ENCODE peak calls at places on chromosomes 13 and 19, in eight cellular contexts. One of them, this sample, is unnamed.

GRCh38 chr19:49120325-49120683 is 960 bp downstream of the PPFIA3 start:
- DNase-seq in fibroblast of lung: no peak
- DNase-seq in lower lobe of right lung: no peak
- DNase-seq in AG09309: no peak
- DNase-seq in body of pancreas: no peak
- DNase-seq in tibial nerve: no peak
- DNase-seq in thoracic aorta: no peak
- DNase-seq in stomach: no peak
- DNase-seq in this sample: no peak

GRCh38 chr13:112930192-112930591 is 38.8 kb upstream of the MCF2L start:
- DNase-seq in fibroblast of lung: no peak
- DNase-seq in lower lobe of right lung: no peak
- DNase-seq in AG09309: no peak
- DNase-seq in body of pancreas: no peak
- DNase-seq in tibial nerve: no peak
- DNase-seq in thoracic aorta: no peak
- DNase-seq in stomach: no peak
- DNase-seq in this sample: no peak

GRCh38 chr13:102131246-102131645 is 270.6 kb downstream of the FGF14 start:
- DNase-seq in fibroblast of lung: no peak
- DNase-seq in lower lobe of right lung: no peak
- DNase-seq in AG09309: no peak
- DNase-seq in body of pancreas: no peak
- DNase-seq in tibial nerve: no peak
- DNase-seq in thoracic aorta: no peak
- DNase-seq in stomach: no peak
- DNase-seq in this sample: no peak

GRCh38 chr19:18339703-18340102 is 695 bp upstream of the PGPEP1 start:
- DNase-seq in fibroblast of lung: no peak
- DNase-seq in lower lobe of right lung: no peak
- DNase-seq in AG09309: no peak
- DNase-seq in body of pancreas: no peak
- DNase-seq in tibial nerve: no peak
- DNase-seq in thoracic aorta: no peak
- DNase-seq in stomach: no peak
- DNase-seq in this sample: no peak

GRCh38 chr19:33437351-33438015 is 64.0 kb downstream of the CEBPG start:
- DNase-seq in fibroblast of lung: no peak
- DNase-seq in lower lobe of right lung: peak; percentile 12
- DNase-seq in AG09309: no peak
- DNase-seq in body of pancreas: no peak
- DNase-seq in tibial nerve: no peak
- DNase-seq in thoracic aorta: no peak
- DNase-seq in stomach: no peak
- DNase-seq in this sample: no peak

GRCh38 chr19:11377237-11377636 is 2.8 kb downstream of the SWSAP1 start:
- DNase-seq in fibroblast of lung: peak; percentile 92
- DNase-seq in lower lobe of right lung: no peak
- DNase-seq in AG09309: peak; percentile 73
- DNase-seq in body of pancreas: peak; percentile 26
- DNase-seq in tibial nerve: peak; percentile 43
- DNase-seq in thoracic aorta: no peak
- DNase-seq in stomach: no peak
- DNase-seq in this sample: no peak

GRCh38 chr19:49324801-49325491 is at the start of gene SLC6A16:
- DNase-seq in fibroblast of lung: no peak
- DNase-seq in lower lobe of right lung: no peak
- DNase-seq in AG09309: no peak
- DNase-seq in body of pancreas: no peak
- DNase-seq in tibial nerve: no peak
- DNase-seq in thoracic aorta: no peak
- DNase-seq in stomach: no peak
- DNase-seq in this sample: peak; percentile 59

GRCh38 chr13:112181336-112182051 is 114.5 kb downstream of the SOX1 start:
- DNase-seq in fibroblast of lung: no peak
- DNase-seq in lower lobe of right lung: no peak
- DNase-seq in AG09309: no peak
- DNase-seq in body of pancreas: no peak
- DNase-seq in tibial nerve: no peak
- DNase-seq in thoracic aorta: no peak
- DNase-seq in stomach: no peak
- DNase-seq in this sample: peak; percentile 57

GRCh38 chr13:98508280-98509074 is 68.4 kb downstream of the STK24 start:
- DNase-seq in fibroblast of lung: peak; percentile 87
- DNase-seq in lower lobe of right lung: no peak
- DNase-seq in AG09309: peak; percentile 67
- DNase-seq in body of pancreas: no peak
- DNase-seq in tibial nerve: no peak
- DNase-seq in thoracic aorta: no peak
- DNase-seq in stomach: no peak
- DNase-seq in this sample: no peak

GRCh38 chr13:111912991-111913781 is 153.8 kb upstream of the SOX1 start:
- DNase-seq in fibroblast of lung: no peak
- DNase-seq in lower lobe of right lung: no peak
- DNase-seq in AG09309: no peak
- DNase-seq in body of pancreas: no peak
- DNase-seq in tibial nerve: no peak
- DNase-seq in thoracic aorta: no peak
- DNase-seq in stomach: no peak
- DNase-seq in this sample: peak; percentile 52

GRCh38 chr19:1001538-1002166 is 1.4 kb downstream of the GRIN3B start:
- DNase-seq in fibroblast of lung: no peak
- DNase-seq in lower lobe of right lung: peak; percentile 83
- DNase-seq in AG09309: no peak
- DNase-seq in body of pancreas: peak; percentile 60
- DNase-seq in tibial nerve: no peak
- DNase-seq in thoracic aorta: no peak
- DNase-seq in stomach: peak; percentile 68
- DNase-seq in this sample: no peak

GRCh38 chr19:6357174-6357573 is 4.2 kb upstream of the CLPP start:
- DNase-seq in fibroblast of lung: no peak
- DNase-seq in lower lobe of right lung: no peak
- DNase-seq in AG09309: no peak
- DNase-seq in body of pancreas: no peak
- DNase-seq in tibial nerve: no peak
- DNase-seq in thoracic aorta: no peak
- DNase-seq in stomach: no peak
- DNase-seq in this sample: no peak

GRCh38 chr19:3073931-3074595 is 11.8 kb upstream of the TLE5 start:
- DNase-seq in fibroblast of lung: no peak
- DNase-seq in lower lobe of right lung: no peak
- DNase-seq in AG09309: no peak
- DNase-seq in body of pancreas: peak; percentile 58
- DNase-seq in tibial nerve: no peak
- DNase-seq in thoracic aorta: no peak
- DNase-seq in stomach: no peak
- DNase-seq in this sample: peak; percentile 71

GRCh38 chr19:11203194-11204075 is 6.1 kb upstream of the KANK2 start:
- DNase-seq in fibroblast of lung: peak; percentile 97
- DNase-seq in lower lobe of right lung: peak; percentile 75
- DNase-seq in AG09309: peak; percentile 67
- DNase-seq in body of pancreas: peak; percentile 66
- DNase-seq in tibial nerve: peak; percentile 76
- DNase-seq in thoracic aorta: peak; percentile 80
- DNase-seq in stomach: peak; percentile 59
- DNase-seq in this sample: peak; percentile 95

GRCh38 chr19:40702337-40703012 is 12.0 kb upstream of the NUMBL start:
- DNase-seq in fibroblast of lung: peak; percentile 30
- DNase-seq in lower lobe of right lung: no peak
- DNase-seq in AG09309: no peak
- DNase-seq in body of pancreas: peak; percentile 57
- DNase-seq in tibial nerve: no peak
- DNase-seq in thoracic aorta: no peak
- DNase-seq in stomach: peak; percentile 74
- DNase-seq in this sample: no peak

GRCh38 chr19:8611391-8611883 is 922 bp upstream of the ADAMTS10 start:
- DNase-seq in fibroblast of lung: no peak
- DNase-seq in lower lobe of right lung: no peak
- DNase-seq in AG09309: no peak
- DNase-seq in body of pancreas: no peak
- DNase-seq in tibial nerve: no peak
- DNase-seq in thoracic aorta: no peak
- DNase-seq in stomach: no peak
- DNase-seq in this sample: no peak

DNA sequence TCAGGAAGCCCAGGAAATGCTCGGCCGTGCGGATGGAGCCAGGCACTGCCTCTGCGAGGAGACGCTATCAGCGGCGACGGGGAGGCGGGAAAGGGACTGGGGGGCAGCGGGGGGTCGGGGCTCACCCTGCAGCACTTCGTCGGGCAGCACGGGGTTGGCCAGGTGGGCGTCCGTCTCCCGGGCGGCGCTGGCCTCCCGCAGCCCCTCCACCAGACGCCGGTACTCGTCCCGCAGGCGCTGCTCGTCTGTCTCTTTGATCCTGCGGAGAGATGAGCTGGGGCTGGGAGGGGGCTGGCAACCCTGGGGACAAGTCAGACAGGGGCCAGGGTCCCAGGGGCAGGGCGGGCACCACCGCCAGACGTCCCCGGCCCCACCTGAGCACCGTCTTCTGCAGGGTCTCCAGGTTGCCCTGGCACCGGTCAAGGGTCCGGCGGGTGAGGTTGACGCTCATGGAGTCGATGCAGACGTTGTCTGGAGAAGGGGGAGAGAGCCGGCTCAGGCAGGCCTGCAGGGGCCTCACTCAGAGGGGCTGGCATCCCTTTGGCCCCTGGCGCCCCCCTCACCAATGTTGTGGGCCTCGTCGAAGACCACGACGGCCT is 6.4 kb downstream of the ERCC2 start:
- DNase-seq in fibroblast of lung: no peak
- DNase-seq in lower lobe of right lung: no peak
- DNase-seq in AG09309: no peak
- DNase-seq in body of pancreas: no peak
- DNase-seq in tibial nerve: no peak
- DNase-seq in thoracic aorta: no peak
- DNase-seq in stomach: no peak
- DNase-seq in this sample: no peak
- H3K4me3 ChIP-seq in fibroblast of lung: no peak overlapping the region
- H3K4me3 ChIP-seq in lower lobe of right lung: no peak overlapping the region
- H3K4me3 ChIP-seq in AG09309: no peak overlapping the region
- H3K4me3 ChIP-seq in body of pancreas: no peak overlapping the region
- H3K4me3 ChIP-seq in tibial nerve: no peak overlapping the region
- H3K4me3 ChIP-seq in thoracic aorta: no peak overlapping the region
- H3K4me3 ChIP-seq in stomach: no peak overlapping the region
- H3K4me3 ChIP-seq in this sample: no peak overlapping the region

DNA sequence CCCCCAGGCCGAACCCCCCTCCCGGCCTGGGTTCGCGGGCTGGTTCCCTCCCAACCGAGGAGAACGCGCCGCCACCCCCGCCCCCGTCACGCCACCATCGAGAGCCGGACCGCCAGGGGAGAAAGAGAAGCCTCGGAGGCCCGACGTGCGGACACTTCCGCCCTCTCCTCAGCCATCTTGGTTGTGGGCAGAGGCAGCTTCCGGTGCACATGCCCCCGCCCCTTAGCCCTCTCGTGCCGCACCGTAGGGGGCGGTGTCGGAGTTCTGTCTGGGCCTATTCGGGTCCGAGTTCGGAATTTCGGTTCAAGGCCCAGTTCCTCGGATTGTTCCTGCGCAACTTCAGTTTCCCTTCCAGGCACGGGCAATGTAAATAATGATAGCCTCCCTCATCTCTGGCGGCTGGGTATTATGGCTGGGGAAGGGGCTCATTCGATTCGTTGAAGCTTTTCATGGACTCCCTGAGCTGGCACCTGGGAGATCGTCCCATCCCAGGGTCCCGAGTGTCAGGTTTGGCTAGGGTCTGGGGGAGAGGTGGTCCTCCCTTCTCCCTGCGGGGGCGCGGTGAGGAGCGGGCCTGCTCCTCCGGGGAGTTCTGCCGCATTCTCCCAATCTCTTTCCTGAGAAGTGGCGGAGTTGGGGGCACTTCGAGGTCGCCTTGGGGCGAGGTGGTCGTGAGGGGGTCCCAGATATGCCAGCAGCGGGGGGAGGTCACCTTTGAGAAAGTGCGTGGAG is at the start of the genes IER2 and STX10:
- DNase-seq in fibroblast of lung: peak; percentile 95
- DNase-seq in lower lobe of right lung: peak; percentile 96
- DNase-seq in AG09309: peak; percentile 84
- DNase-seq in body of pancreas: peak; percentile 95
- DNase-seq in tibial nerve: peak; percentile 92
- DNase-seq in thoracic aorta: peak; percentile 87
- DNase-seq in stomach: peak; percentile 95
- DNase-seq in this sample: peak; percentile 99
- TF ChIP-seq CTCF in fibroblast of lung: peak; percentile 62
- TF ChIP-seq CTCF in lower lobe of right lung: peak; percentile 59
- TF ChIP-seq CTCF in AG09309: peak; percentile 60
- TF ChIP-seq CTCF in body of pancreas: peak; percentile 86
- TF ChIP-seq CTCF in tibial nerve: peak; percentile 86
- TF ChIP-seq CTCF in thoracic aorta: peak; percentile 30
- TF ChIP-seq CTCF in stomach: no peak
- TF ChIP-seq CTCF in this sample: no peak

GRCh38 chr13:51292000-51292550 is 47.4 kb upstream of the SERPINE3 start:
- DNase-seq in fibroblast of lung: peak; percentile 81
- DNase-seq in lower lobe of right lung: no peak
- DNase-seq in AG09309: peak; percentile 23
- DNase-seq in body of pancreas: no peak
- DNase-seq in tibial nerve: no peak
- DNase-seq in thoracic aorta: no peak
- DNase-seq in stomach: no peak
- DNase-seq in this sample: no peak

GRCh38 chr13:51303063-51303552 is 36.4 kb upstream of the SERPINE3 start:
- DNase-seq in fibroblast of lung: no peak
- DNase-seq in lower lobe of right lung: no peak
- DNase-seq in AG09309: no peak
- DNase-seq in body of pancreas: no peak
- DNase-seq in tibial nerve: no peak
- DNase-seq in thoracic aorta: no peak
- DNase-seq in stomach: no peak
- DNase-seq in this sample: no peak

GRCh38 chr13:51298812-51299211 is 40.7 kb upstream of the SERPINE3 start:
- DNase-seq in fibroblast of lung: peak; percentile 23
- DNase-seq in lower lobe of right lung: no peak
- DNase-seq in AG09309: no peak
- DNase-seq in body of pancreas: no peak
- DNase-seq in tibial nerve: no peak
- DNase-seq in thoracic aorta: no peak
- DNase-seq in stomach: no peak
- DNase-seq in this sample: no peak

DNA sequence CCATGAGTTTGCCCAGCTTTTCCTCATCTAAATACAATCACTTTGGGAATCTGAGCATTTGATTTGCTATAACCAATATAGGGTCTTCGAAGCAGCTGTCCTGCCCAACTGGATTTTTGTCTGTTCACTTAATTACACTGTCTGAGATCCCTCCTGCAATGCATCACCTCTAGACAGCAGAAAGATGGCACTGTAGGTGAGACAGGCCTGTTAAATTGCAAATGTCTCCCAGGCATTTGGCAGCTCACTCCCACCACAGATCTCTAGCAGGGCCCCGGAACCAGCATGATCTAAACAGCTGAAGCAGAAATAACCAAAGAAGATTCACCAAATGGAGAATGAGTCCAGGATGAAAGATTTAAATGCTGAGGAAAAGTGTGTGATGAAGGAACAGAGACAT is 41.9 kb upstream of the SERPINE3 start:
- DNase-seq in fibroblast of lung: no peak
- DNase-seq in lower lobe of right lung: no peak
- DNase-seq in AG09309: no peak
- DNase-seq in body of pancreas: no peak
- DNase-seq in tibial nerve: no peak
- DNase-seq in thoracic aorta: no peak
- DNase-seq in stomach: no peak
- DNase-seq in this sample: no peak
- H3K4me3 ChIP-seq in fibroblast of lung: no peak overlapping the region
- H3K4me3 ChIP-seq in lower lobe of right lung: no peak overlapping the region
- H3K4me3 ChIP-seq in AG09309: no peak overlapping the region
- H3K4me3 ChIP-seq in body of pancreas: no peak overlapping the region
- H3K4me3 ChIP-seq in tibial nerve: no peak overlapping the region
- H3K4me3 ChIP-seq in thoracic aorta: no peak overlapping the region
- H3K4me3 ChIP-seq in stomach: no peak overlapping the region
- H3K4me3 ChIP-seq in this sample: no peak overlapping the region

GRCh38 chr19:39412867-39413268 is 399 bp downstream of the PLEKHG2 start:
- DNase-seq in fibroblast of lung: no peak
- DNase-seq in lower lobe of right lung: no peak
- DNase-seq in AG09309: no peak
- DNase-seq in body of pancreas: peak; percentile 31
- DNase-seq in tibial nerve: no peak
- DNase-seq in thoracic aorta: no peak
- DNase-seq in stomach: no peak
- DNase-seq in this sample: no peak
- TF ChIP-seq CTCF in fibroblast of lung: no peak
- TF ChIP-seq CTCF in lower lobe of right lung: peak; percentile 4
- TF ChIP-seq CTCF in AG09309: no peak
- TF ChIP-seq CTCF in body of pancreas: no peak
- TF ChIP-seq CTCF in tibial nerve: no peak
- TF ChIP-seq CTCF in thoracic aorta: no peak
- TF ChIP-seq CTCF in stomach: no peak
- TF ChIP-seq CTCF in this sample: peak; percentile 23